ENCODE peak calls at places on chromosomes 6 and 20, in ten cellular contexts. I is B cell; L is fibroblast of the aortic adventitia; X is K562; B is thoracic aorta; M is psoas muscle; S is suprapubic skin; J is A549; U is CD8-positive, alpha-beta T cell; W is IMR-90. R is an unnamed sample.

GRCh38 chr6:132734694-132735236 is 20.9 kb upstream of the VNN1 start:
- DNase-seq in X (no peak), U (no peak), S (no peak), I (no peak), L (peak), J (no peak), M (no peak), B (no peak), W (peak), R (no peak)

GRCh38 chr6:3383525-3383924 is 73.3 kb downstream of the SLC22A23 start:
- DNase-seq in S (no peak), B (no peak), U (no peak), M (no peak), X (peak), W (peak), J (no peak), I (no peak), L (peak), R (no peak)

GRCh38 chr6:128275681-128276080 is 244.7 kb downstream of the PTPRK start:
- DNase-seq in M (no peak), I (no peak), S (no peak), W (no peak), B (no peak), J (no peak), U (no peak), X (no peak), L (peak), R (no peak)

GRCh38 chr6:47242483-47243386 is 67.0 kb downstream of the TNFRSF21 start:
- DNase-seq in X (peak), M (peak), L (peak), J (peak), S (peak), W (peak), I (peak), B (no peak), U (peak), R (peak)

GRCh38 chr6:152087701-152088100 is 280.2 kb downstream of the ESR1 start:
- DNase-seq in U (no peak), J (no peak), B (no peak), X (no peak), S (no peak), W (no peak), L (peak), M (no peak), I (no peak), R (no peak)

GRCh38 chr20:36540551-36541211 is 638 bp upstream of the MYL9 start:
- DNase-seq in W (no peak), B (no peak), S (no peak), I (no peak), X (no peak), J (no peak), M (no peak), U (no peak), L (no peak), R (peak)

GRCh38 chr6:24775520-24776058 is 852 bp downstream of the GMNN start:
- DNase-seq in U (peak), S (no peak), B (no peak), M (no peak), W (peak), L (peak), X (no peak), J (no peak), I (no peak), R (no peak)

GRCh38 chr6:37311666-37312473 is 41.9 kb upstream of the RNF8 start:
- DNase-seq in J (no peak), L (peak), I (no peak), W (peak), M (no peak), X (peak), B (no peak), U (no peak), S (no peak), R (no peak)

GRCh38 chr6:29589423-29590048 is 4.6 kb downstream of the OR2H2 start:
- DNase-seq in M (no peak), X (peak), L (peak), S (no peak), I (peak), W (peak), J (peak), B (no peak), U (no peak), R (no peak)

GRCh38 chr6:73180718-73181619 is 44.3 kb downstream of the KHDC1L start:
- DNase-seq in X (peak), L (peak), M (no peak), S (no peak), B (no peak), U (no peak), I (peak), W (peak), J (peak), R (no peak)

GRCh38 chr6:139713911-139714527 is 339.6 kb upstream of the CITED2 start:
- DNase-seq in J (no peak), I (no peak), U (no peak), X (no peak), L (peak), M (no peak), B (no peak), S (no peak), W (no peak), R (no peak)

GRCh38 chr6:75830959-75831885 is 82.2 kb downstream of the MYO6 start:
- DNase-seq in U (no peak), B (no peak), W (peak), J (no peak), M (no peak), X (no peak), L (peak), I (no peak), S (no peak), R (no peak)

GRCh38 chr20:49706548-49707517 is 6.8 kb downstream of the B4GALT5 start:
- DNase-seq in J (peak), W (no peak), I (no peak), U (no peak), M (no peak), X (peak), B (no peak), S (no peak), L (no peak), R (no peak)

GRCh38 chr20:20207291-20207690 is 155.0 kb downstream of the CFAP61 start:
- DNase-seq in S (no peak), I (no peak), X (no peak), W (no peak), B (no peak), J (no peak), L (no peak), U (no peak), M (no peak), R (no peak)

GRCh38 chr6:144320746-144321145 is 35.6 kb downstream of the UTRN start:
- DNase-seq in W (no peak), X (no peak), I (no peak), M (no peak), B (no peak), L (no peak), U (no peak), S (no peak), J (no peak), R (no peak)

GRCh38 chr6:112468359-112468758 is 121.2 kb downstream of the RFPL4B start:
- DNase-seq in S (no peak), I (no peak), X (no peak), W (peak), U (no peak), B (no peak), M (no peak), L (no peak), J (no peak), R (no peak)

GRCh38 chr20:25309395-25310267 is 61.7 kb downstream of the PYGB start:
- DNase-seq in J (peak), S (peak), W (peak), B (no peak), M (peak), X (peak), U (no peak), L (peak), I (no peak), R (no peak)

GRCh38 chr6:52015953-52016352 is 71.5 kb downstream of the PKHD1 start:
- DNase-seq in X (no peak), U (no peak), I (no peak), W (no peak), S (no peak), M (no peak), J (no peak), L (no peak), B (no peak), R (no peak)

GRCh38 chr20:36569847-36570429 is 3.5 kb upstream of the TGIF2 start:
- DNase-seq in B (no peak), X (no peak), I (no peak), S (no peak), L (peak), M (no peak), U (no peak), W (peak), J (no peak), R (no peak)

GRCh38 chr6:33091957-33092356 is 16.2 kb downstream of the HLA-DPB1 start:
- DNase-seq in J (no peak), W (no peak), M (peak), S (no peak), I (peak), L (no peak), U (peak), B (no peak), X (no peak), R (no peak)

GRCh38 chr20:36852187-36852586 is 23.8 kb upstream of the TLDC2 start:
- DNase-seq in M (no peak), S (no peak), B (no peak), X (no peak), J (no peak), L (no peak), I (no peak), W (no peak), U (no peak), R (peak)

GRCh38 chr6:149864578-149865535 is 698 bp upstream of the LRP11 start:
- DNase-seq in S (no peak), U (peak), M (no peak), X (peak), W (peak), J (peak), I (peak), B (no peak), L (peak), R (no peak)

GRCh38 chr6:15962449-15962764 is 166.5 kb upstream of the MYLIP start:
- DNase-seq in W (peak), X (no peak), I (no peak), B (no peak), L (peak), S (no peak), J (no peak), M (no peak), U (no peak), R (no peak)

GRCh38 chr6:117776441-117776840 is 101.2 kb downstream of the NUS1 start:
- DNase-seq in L (peak), J (no peak), S (no peak), U (no peak), M (no peak), B (no peak), I (no peak), X (no peak), W (peak), R (no peak)

GRCh38 chr6:139939189-139939979 is 564.9 kb upstream of the CITED2 start:
- DNase-seq in I (no peak), W (no peak), M (no peak), S (no peak), B (no peak), J (no peak), L (no peak), U (no peak), X (peak), R (no peak)

GRCh38 chr20:19015326-19015725 is 197.1 kb upstream of the SLC24A3 start:
- DNase-seq in B (no peak), M (peak), S (no peak), W (no peak), I (no peak), U (no peak), J (no peak), L (no peak), X (no peak), R (no peak)

GRCh38 chr6:139711714-139712585 is 337.5 kb upstream of the CITED2 start:
- DNase-seq in X (no peak), B (no peak), I (no peak), J (no peak), M (no peak), U (no peak), S (no peak), W (peak), L (peak), R (no peak)

GRCh38 chr6:117545161-117545595 is 57.1 kb downstream of the GOPC start:
- DNase-seq in I (no peak), W (no peak), L (no peak), J (no peak), X (no peak), M (no peak), U (no peak), S (no peak), B (no peak), R (no peak)

GRCh38 chr6:13098808-13099570 is 229.3 kb downstream of the TBC1D7 start:
- DNase-seq in B (no peak), M (no peak), W (no peak), X (no peak), S (no peak), U (no peak), J (no peak), I (no peak), L (no peak), R (no peak)

GRCh38 chr6:13101409-13101808 is 226.9 kb downstream of the TBC1D7 start:
- DNase-seq in J (no peak), S (no peak), I (no peak), U (no peak), M (no peak), L (no peak), B (no peak), W (no peak), X (no peak), R (no peak)

GRCh38 chr6:13098006-13098405 is 230.3 kb downstream of the TBC1D7 start:
- DNase-seq in L (no peak), W (no peak), M (no peak), B (no peak), S (no peak), J (no peak), I (no peak), X (no peak), U (no peak), R (no peak)

GRCh38 chr6:13101985-13102384 is 226.4 kb downstream of the TBC1D7 start:
- DNase-seq in I (no peak), S (no peak), B (no peak), M (no peak), U (no peak), J (no peak), X (no peak), L (no peak), W (no peak), R (no peak)

GRCh38 chr6:13099771-13100170 is 228.6 kb downstream of the TBC1D7 start:
- DNase-seq in M (no peak), J (no peak), U (no peak), B (no peak), X (peak), S (no peak), L (no peak), I (no peak), W (no peak), R (no peak)
- TF ChIP-seq CTCF in M (no peak), J (no peak), U (no peak), B (peak), X (peak), S (no peak), L (no peak), I (peak), W (no peak), R (no peak)

GRCh38 chr6:105352037-105352617 is 50.8 kb downstream of the PREP start:
- DNase-seq in I (no peak), X (no peak), B (no peak), L (no peak), U (no peak), M (no peak), J (no peak), W (no peak), S (no peak), R (no peak)

GRCh38 chr6:105359419-105360366 is 43.2 kb downstream of the PREP start:
- DNase-seq in W (peak), L (peak), X (peak), I (no peak), S (no peak), U (no peak), B (no peak), J (peak), M (no peak), R (no peak)

GRCh38 chr6:105357147-105357546 is 45.7 kb downstream of the PREP start:
- DNase-seq in B (no peak), M (no peak), U (no peak), I (no peak), X (no peak), S (no peak), W (no peak), L (no peak), J (no peak), R (no peak)
- TF ChIP-seq CTCF in B (no peak), M (no peak), U (no peak), I (no peak), X (no peak), S (no peak), W (no peak), L (no peak), J (no peak), R (no peak)

DNA sequence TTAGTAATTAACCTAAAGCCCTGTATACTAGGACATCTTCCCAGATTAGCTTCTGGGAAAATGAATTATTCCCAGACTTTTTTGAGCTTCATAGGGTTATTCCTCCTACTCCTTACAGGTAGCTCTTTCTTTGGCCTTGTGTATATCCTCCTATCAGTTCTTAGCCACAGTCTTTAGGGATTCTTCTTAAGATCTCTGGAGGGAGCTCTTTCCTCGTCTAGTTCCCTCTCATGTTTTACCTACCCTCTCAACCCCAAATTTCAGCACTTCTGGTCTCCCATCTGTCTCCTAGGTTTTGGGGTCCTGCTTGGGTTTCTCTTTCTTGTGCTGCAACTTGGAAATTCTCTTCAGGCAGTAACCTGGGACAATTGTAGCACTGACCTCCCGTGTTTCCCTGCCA is 46.4 kb upstream of the SLC35B3 start:
- DNase-seq in W (no peak), J (no peak), I (no peak), B (no peak), L (peak), M (no peak), X (no peak), S (no peak), U (no peak), R (no peak)
- TF ChIP-seq CTCF in W (peak), J (no peak), I (no peak), B (no peak), L (peak), M (no peak), X (peak), S (no peak), U (no peak), R (no peak)

GRCh38 chr6:158285321-158285960 is 26.8 kb upstream of the TULP4 start:
- DNase-seq in S (no peak), L (peak), W (peak), M (no peak), I (no peak), U (no peak), B (no peak), J (no peak), X (no peak), R (no peak)

GRCh38 chr6:158286413-158286812 is 25.9 kb upstream of the TULP4 start:
- DNase-seq in U (no peak), L (peak), X (no peak), W (peak), J (no peak), I (no peak), B (no peak), M (no peak), S (no peak), R (no peak)

GRCh38 chr6:158287047-158287446 is 25.2 kb upstream of the TULP4 start:
- DNase-seq in B (no peak), X (no peak), J (no peak), W (no peak), M (no peak), S (no peak), U (no peak), I (no peak), L (no peak), R (no peak)

GRCh38 chr6:158284340-158285210 is 27.7 kb upstream of the TULP4 start:
- DNase-seq in S (no peak), X (no peak), L (peak), M (no peak), I (no peak), W (peak), U (peak), J (peak), B (no peak), R (no peak)

GRCh38 chr6:158283304-158284005 is 28.8 kb upstream of the TULP4 start:
- DNase-seq in U (peak), W (peak), X (no peak), B (no peak), J (peak), M (no peak), S (no peak), I (no peak), L (peak), R (no peak)
- TF ChIP-seq CTCF in U (no peak), W (no peak), X (no peak), B (no peak), J (no peak), M (no peak), S (no peak), I (no peak), L (no peak), R (no peak)